ENCODE peak calls at places on chromosome 6, in eight cellular contexts. U is Peyer's patch, R is sigmoid colon, W is heart right ventricle, E is brain microvascular endothelial cell, V is thyroid gland, A is fibroblast of the aortic adventitia, C is left ventricle myocardium inferior. Q is an unnamed sample.

GRCh38 chr6:18216411-18216810 is 47.9 kb downstream of the DEK start:
- DNase-seq in U (no peak), R (no peak), W (no peak), E (peak; percentile 79), V (no peak), A (no peak), C (no peak), Q (peak; percentile 82)

GRCh38 chr6:24929255-24929654 is 6.5 kb downstream of the RIPOR2 start:
- DNase-seq in U (no peak), R (no peak), W (no peak), E (no peak), V (no peak), A (no peak), C (no peak), Q (no peak)

GRCh38 chr6:139256087-139256486 is 35.7 kb downstream of the TXLNB start:
- DNase-seq in U (no peak), R (no peak), W (no peak), E (peak; percentile 70), V (no peak), A (peak; percentile 98), C (no peak), Q (peak; percentile 79)

GRCh38 chr6:136656121-136656520 is 105.9 kb upstream of the MAP7 start:
- DNase-seq in U (no peak), R (no peak), W (no peak), E (no peak), V (no peak), A (no peak), C (no peak), Q (no peak)

GRCh38 chr6:156502969-156503504 is 274.1 kb upstream of the ARID1B start:
- DNase-seq in U (no peak), R (no peak), W (no peak), E (no peak), V (no peak), A (no peak), C (no peak), Q (no peak)

GRCh38 chr6:161660666-161661571 is 387.1 kb upstream of the AGPAT4 start:
- DNase-seq in U (no peak), R (no peak), W (no peak), E (no peak), V (no peak), A (no peak), C (no peak), Q (no peak)

GRCh38 chr6:144655376-144655775 is 370.2 kb downstream of the UTRN start:
- DNase-seq in U (no peak), R (no peak), W (no peak), E (no peak), V (no peak), A (no peak), C (no peak), Q (no peak)

GRCh38 chr6:5541751-5542432 is 280.6 kb downstream of the FARS2 start:
- DNase-seq in U (no peak), R (no peak), W (no peak), E (peak; percentile 20), V (no peak), A (peak; percentile 52), C (no peak), Q (peak; percentile 30)

GRCh38 chr6:37607949-37608348 is 89.7 kb downstream of the MDGA1 start:
- DNase-seq in U (no peak), R (no peak), W (no peak), E (peak; percentile 20), V (no peak), A (peak; percentile 49), C (no peak), Q (peak; percentile 22)
- TF ChIP-seq CTCF in U (no peak), R (no peak), W (peak; percentile 26), E (peak; percentile 74), V (no peak), A (peak; percentile 71), C (peak; percentile 38), Q (peak; percentile 61)

GRCh38 chr6:124995131-124995530 is 32.9 kb downstream of the RNF217 start:
- DNase-seq in U (no peak), R (no peak), W (no peak), E (no peak), V (no peak), A (no peak), C (no peak), Q (peak; percentile 63)

GRCh38 chr6:124996411-124996810 is 34.2 kb downstream of the RNF217 start:
- DNase-seq in U (no peak), R (no peak), W (no peak), E (no peak), V (no peak), A (no peak), C (no peak), Q (no peak)

GRCh38 chr6:124995645-124996325 is 33.5 kb downstream of the RNF217 start:
- DNase-seq in U (no peak), R (no peak), W (no peak), E (no peak), V (no peak), A (no peak), C (no peak), Q (peak; percentile 36)

GRCh38 chr6:124993327-124993726 is 31.1 kb downstream of the RNF217 start:
- DNase-seq in U (no peak), R (no peak), W (no peak), E (no peak), V (no peak), A (no peak), C (no peak), Q (no peak)

GRCh38 chr6:124994648-124995047 is 32.4 kb downstream of the RNF217 start:
- DNase-seq in U (no peak), R (no peak), W (no peak), E (no peak), V (no peak), A (no peak), C (no peak), Q (no peak)
- H3K4me3 ChIP-seq in U (no peak overlapping the region), R (no peak overlapping the region), W (no peak overlapping the region), E (no peak overlapping the region), V (no peak overlapping the region), A (no peak overlapping the region), C (no peak overlapping the region), Q (no peak overlapping the region)

GRCh38 chr6:35199866-35200265 is 13.9 kb upstream of the SCUBE3 start:
- DNase-seq in U (no peak), R (no peak), W (no peak), E (no peak), V (no peak), A (no peak), C (no peak), Q (no peak)

GRCh38 chr6:35206346-35206745 is 7.4 kb upstream of the SCUBE3 start:
- DNase-seq in U (no peak), R (no peak), W (no peak), E (no peak), V (no peak), A (peak; percentile 57), C (no peak), Q (no peak)

GRCh38 chr6:35203680-35204079 is 10.1 kb upstream of the SCUBE3 start:
- DNase-seq in U (no peak), R (no peak), W (no peak), E (no peak), V (peak; percentile 65), A (no peak), C (no peak), Q (peak; percentile 61)

GRCh38 chr6:35203152-35203670 is 10.5 kb upstream of the SCUBE3 start:
- DNase-seq in U (no peak), R (no peak), W (no peak), E (no peak), V (no peak), A (no peak), C (no peak), Q (no peak)

DNA sequence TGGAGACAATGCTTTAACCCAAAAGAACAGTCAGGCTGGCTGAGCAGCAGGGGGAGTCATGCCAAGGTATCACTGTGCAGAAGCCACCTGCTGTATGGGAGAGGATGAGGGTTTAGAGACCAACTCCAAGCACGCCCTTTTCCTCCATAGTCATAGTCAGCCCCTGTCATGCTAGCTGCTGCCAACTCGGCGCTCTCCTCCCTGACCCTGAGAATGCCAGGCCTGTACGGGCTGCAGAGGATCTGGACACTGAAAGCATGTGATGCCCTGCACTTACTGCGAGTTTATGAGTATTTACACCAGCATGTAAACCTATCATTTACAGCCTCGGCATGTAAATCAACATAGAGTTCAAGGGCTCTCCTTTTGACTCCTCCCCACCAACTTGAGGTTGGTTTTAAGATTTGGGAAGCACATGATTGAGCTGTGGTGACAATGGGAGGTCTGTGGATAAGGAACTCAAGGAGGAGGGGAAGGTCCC is 11.7 kb upstream of the SCUBE3 start:
- DNase-seq in U (no peak), R (no peak), W (peak; percentile 25), E (no peak), V (no peak), A (no peak), C (peak; percentile 30), Q (no peak)
- TF ChIP-seq CTCF in U (no peak), R (no peak), W (no peak), E (no peak), V (no peak), A (no peak), C (no peak), Q (no peak)

GRCh38 chr6:142045380-142046270 is 87.1 kb upstream of the GJE1 start:
- DNase-seq in U (no peak), R (no peak), W (no peak), E (peak; percentile 9), V (no peak), A (peak; percentile 68), C (no peak), Q (peak; percentile 73)

GRCh38 chr6:142051404-142051803 is 81.3 kb upstream of the GJE1 start:
- DNase-seq in U (no peak), R (no peak), W (no peak), E (no peak), V (no peak), A (no peak), C (no peak), Q (no peak)

GRCh38 chr6:142048593-142048980 is 84.1 kb upstream of the GJE1 start:
- DNase-seq in U (no peak), R (no peak), W (no peak), E (no peak), V (no peak), A (no peak), C (no peak), Q (no peak)

DNA sequence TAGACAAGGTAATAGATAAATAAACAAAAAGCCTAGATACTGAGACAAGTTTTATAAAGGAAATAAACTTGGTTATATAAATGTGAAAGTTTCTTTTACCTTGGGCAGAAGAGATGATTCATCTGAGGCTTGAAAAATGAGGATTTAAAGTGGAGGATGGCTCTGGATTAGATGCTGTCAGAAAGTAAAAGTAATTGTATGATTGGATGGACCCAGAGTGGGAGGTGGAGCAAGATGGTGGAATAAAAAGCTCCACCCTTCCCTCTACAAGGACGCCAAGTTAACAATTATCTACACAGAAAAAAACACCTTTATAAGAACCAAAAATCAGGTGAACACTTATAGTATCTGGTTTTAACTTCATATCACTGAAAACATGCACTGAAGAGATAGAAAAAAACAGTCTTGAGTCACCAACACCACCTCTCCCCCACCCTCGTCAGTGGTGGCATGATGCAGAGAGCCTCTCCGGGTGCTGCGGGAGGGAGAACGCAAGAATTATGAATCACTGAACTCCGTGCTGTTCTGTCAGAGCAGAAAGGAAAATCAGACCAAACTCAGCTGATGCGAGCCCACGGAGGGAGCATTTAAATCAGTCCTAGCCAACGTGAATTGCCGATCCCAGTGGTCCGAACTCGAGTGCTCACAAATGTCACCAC is 84.7 kb upstream of the GJE1 start:
- DNase-seq in U (no peak), R (no peak), W (no peak), E (no peak), V (no peak), A (no peak), C (no peak), Q (no peak)
- H3K4me3 ChIP-seq in U (no peak overlapping the region), R (no peak overlapping the region), W (no peak overlapping the region), E (no peak overlapping the region), V (no peak overlapping the region), A (no peak overlapping the region), C (no peak overlapping the region), Q (no peak overlapping the region)

Q was measured in cardiac fibroblast.